ENCODE peak calls at places on chromosome 5, in six cellular contexts. K, O, G, X, N and J are unnamed samples.

GRCh38 chr5:174110290-174110689 is 64.8 kb downstream of the NSG2 start:
- DNase-seq in X (no peak), K (no peak), N (no peak), G (no peak), O (no peak), J (no peak)

GRCh38 chr5:36599986-36600779 is 6.2 kb upstream of the SLC1A3 start:
- DNase-seq in O (no peak), X (no peak), G (no peak), K (no peak), N (no peak), J (no peak)

GRCh38 chr5:77867194-77867691 is 91.1 kb upstream of the TBCA start:
- DNase-seq in X (peak; percentile 46), K (no peak), O (no peak), N (no peak), G (no peak), J (no peak)

GRCh38 chr5:59749782-59750520 is 143.6 kb downstream of the PDE4D start:
- DNase-seq in G (no peak), K (no peak), X (no peak), O (no peak), N (no peak), J (no peak)

GRCh38 chr5:181120311-181120710 is 10.7 kb downstream of the OR2V1 start:
- DNase-seq in O (no peak), N (no peak), G (no peak), X (peak; percentile 65), K (no peak), J (no peak)

GRCh38 chr5:95162231-95162992 is 122.5 kb downstream of the MCTP1 start:
- DNase-seq in K (no peak), O (no peak), X (no peak), N (no peak), G (peak; percentile 46), J (no peak)

GRCh38 chr5:16600397-16600796 is 16.4 kb downstream of the RETREG1 start:
- DNase-seq in K (no peak), X (no peak), O (no peak), N (no peak), G (no peak), J (no peak)

GRCh38 chr5:73115399-73116051 is 4.8 kb upstream of the TMEM171 start:
- DNase-seq in K (no peak), G (no peak), X (no peak), N (no peak), O (peak; percentile 96), J (no peak)

GRCh38 chr5:59621477-59621876 is 272.0 kb downstream of the PDE4D start:
- DNase-seq in K (no peak), O (no peak), N (no peak), X (no peak), G (no peak), J (no peak)

GRCh38 chr5:142852799-142853198 is 82.6 kb downstream of the ARHGAP26 start:
- DNase-seq in N (no peak), O (peak; percentile 91), K (no peak), X (no peak), G (no peak), J (no peak)

GRCh38 chr5:170854550-170854949 is 7.3 kb upstream of the RANBP17 start:
- DNase-seq in X (no peak), N (no peak), G (no peak), K (no peak), O (no peak), J (no peak)